ENCODE peak calls at places on chromosomes 7 and 10, in four cellular contexts. A is A549, G is IMR-90, B is K562. J is an unnamed sample.

GRCh38 chr7:41955475-41956243 is 252.8 kb upstream of the INHBA start:
- DNase-seq in B (no peak), G (peak), A (peak), J (no peak)

GRCh38 chr7:29332875-29333482 is 138.4 kb downstream of the CHN2 start:
- DNase-seq in G (no peak), A (no peak), B (no peak), J (no peak)

GRCh38 chr7:22665816-22666375 is 61.1 kb upstream of the IL6 start:
- DNase-seq in A (no peak), B (no peak), G (peak), J (no peak)

GRCh38 chr7:39535720-39536119 is 30.5 kb upstream of the YAE1 start:
- DNase-seq in B (no peak), G (no peak), A (no peak), J (no peak)

GRCh38 chr10:110414563-110415309 is 83.0 kb upstream of the DUSP5 start:
- DNase-seq in B (no peak), A (peak), G (no peak), J (peak)

GRCh38 chr10:76035728-76036409 is 604.4 kb downstream of the LRMDA start:
- DNase-seq in G (no peak), B (no peak), A (no peak), J (no peak)

GRCh38 chr7:1112109-1112508 is 24.2 kb downstream of the GPER1 start:
- DNase-seq in A (no peak), G (peak), B (no peak), J (no peak)

GRCh38 chr7:108028111-108028510 is 25.1 kb upstream of the LAMB1 start:
- DNase-seq in A (peak), B (no peak), G (no peak), J (no peak)

GRCh38 chr7:149854611-149855367 is 16.6 kb downstream of the ZNF862 start:
- DNase-seq in B (no peak), G (peak), A (no peak), J (no peak)

DNA sequence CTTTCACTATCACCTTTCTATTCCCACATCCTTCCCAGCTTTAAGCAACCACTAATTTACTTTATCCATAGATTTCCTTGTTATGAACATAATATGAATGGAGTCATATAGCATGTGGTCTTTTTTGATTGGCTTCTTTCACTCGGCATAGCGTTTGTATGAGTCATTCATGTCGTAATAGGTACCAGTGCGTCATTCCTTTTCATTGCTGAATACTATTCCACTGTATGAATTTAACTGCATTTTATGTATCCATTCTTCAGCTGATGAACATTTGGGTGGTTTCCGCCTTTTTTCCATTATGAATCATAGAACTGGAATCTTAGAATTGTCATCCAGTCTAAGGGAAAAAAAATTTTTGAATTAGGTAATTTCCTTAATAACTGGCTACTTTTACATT is 411.3 kb upstream of the AUTS2 start:
- DNase-seq in A (no peak), G (no peak), B (no peak), J (no peak)
- TF ChIP-seq ELK1 in A (no peak), G (no peak), B (no peak), J (no peak)

GRCh38 chr7:99021941-99022560 is 121.9 kb downstream of the SMURF1 start:
- DNase-seq in G (no peak), A (no peak), B (no peak), J (no peak)
- TF ChIP-seq ELK1 in G (no peak), A (no peak), B (no peak), J (no peak)

DNA sequence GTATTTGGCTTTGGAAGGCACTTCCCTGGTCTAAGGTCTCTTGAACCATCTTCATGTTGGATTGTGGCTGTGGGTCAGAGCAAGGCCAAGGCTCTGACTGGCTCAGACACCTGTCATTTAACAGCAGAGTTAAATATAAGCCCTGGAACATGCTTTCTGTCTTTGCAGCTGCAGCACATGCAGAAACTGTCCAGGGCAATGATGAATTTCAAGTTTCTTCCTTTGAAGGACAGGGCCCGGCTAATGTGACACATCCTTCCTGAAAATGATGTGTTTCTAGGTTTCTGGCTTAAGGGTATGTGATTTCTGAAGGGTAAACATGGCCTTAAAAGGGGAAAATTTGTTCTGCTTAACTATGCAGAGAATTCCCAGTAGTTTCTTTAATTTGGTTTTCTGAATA is 34.0 kb upstream of the SLC35B4 start:
- DNase-seq in B (no peak), A (no peak), G (no peak), J (no peak)
- TF ChIP-seq ELK1 in B (no peak), A (no peak), G (no peak), J (no peak)

GRCh38 chr7:134767567-134768168 is 11.8 kb upstream of the CALD1 start:
- DNase-seq in A (no peak), G (no peak), B (no peak), J (peak)
- TF ChIP-seq ELK1 in A (no peak), G (no peak), B (no peak), J (no peak)

GRCh38 chr10:58072634-58073033 is 195.1 kb downstream of the IPMK start:
- DNase-seq in G (no peak), B (no peak), A (no peak), J (no peak)

GRCh38 chr10:58066979-58067378 is 200.7 kb downstream of the IPMK start:
- DNase-seq in B (no peak), G (no peak), A (no peak), J (no peak)

GRCh38 chr10:58068809-58069208 is 198.9 kb downstream of the IPMK start:
- DNase-seq in G (no peak), B (no peak), A (no peak), J (no peak)

GRCh38 chr10:58066126-58066525 is 201.6 kb downstream of the IPMK start:
- DNase-seq in A (no peak), G (no peak), B (no peak), J (no peak)

DNA sequence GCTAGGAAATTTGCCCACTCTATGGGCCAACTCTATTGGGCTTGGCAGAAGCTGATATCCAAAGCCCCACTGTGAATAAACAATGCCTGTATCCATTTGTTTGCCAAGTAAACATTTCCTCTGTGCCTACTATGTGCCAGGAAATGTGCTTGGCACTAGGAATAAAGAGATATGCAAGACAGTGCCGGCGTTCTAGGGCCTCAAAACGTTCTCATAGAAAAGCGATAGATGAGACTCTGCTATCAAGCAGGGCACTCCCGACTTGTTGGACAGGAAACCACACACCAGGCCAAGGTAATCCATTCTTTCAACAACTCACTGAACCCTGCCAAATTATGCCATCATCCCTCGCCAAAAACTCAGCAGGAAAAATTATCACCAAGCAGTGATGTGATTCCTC is 196.7 kb downstream of the IPMK start:
- DNase-seq in B (no peak), A (no peak), G (no peak), J (no peak)
- TF ChIP-seq ELK1 in B (no peak), A (no peak), G (no peak), J (no peak)

GRCh38 chr10:69795242-69795934 is 6.3 kb upstream of the COL13A1 start:
- DNase-seq in B (peak), G (no peak), A (no peak), J (no peak)

GRCh38 chr10:69801094-69801433 is 642 bp upstream of the COL13A1 start:
- DNase-seq in A (peak), G (peak), B (peak), J (no peak)

GRCh38 chr10:69800665-69801064 is 1.0 kb upstream of the COL13A1 start:
- DNase-seq in A (no peak), B (no peak), G (no peak), J (no peak)

GRCh38 chr10:69800109-69800508 is 1.6 kb upstream of the COL13A1 start:
- DNase-seq in A (peak), B (peak), G (peak), J (no peak)

DNA sequence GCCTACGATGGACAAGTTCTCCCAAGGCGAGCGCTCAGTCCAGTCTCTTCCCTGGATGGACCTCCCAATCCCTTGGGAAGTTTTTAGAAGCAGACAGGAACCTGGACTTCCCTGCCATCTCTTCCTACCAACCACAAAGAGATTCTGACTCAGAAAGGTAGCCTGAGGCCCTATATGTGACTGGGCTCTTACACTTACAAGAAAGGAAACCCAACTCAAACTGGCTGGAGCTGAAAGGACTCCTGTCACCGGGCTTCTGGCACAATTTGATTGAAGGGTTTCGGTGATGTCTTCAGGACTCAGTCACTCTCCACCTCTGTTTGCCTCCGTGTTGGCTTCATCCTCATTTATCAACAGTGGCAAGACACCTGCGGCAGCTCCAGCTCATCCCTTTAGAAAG is 3.7 kb upstream of the COL13A1 start:
- DNase-seq in G (no peak), A (no peak), B (no peak), J (no peak)
- TF ChIP-seq ELK1 in G (no peak), A (no peak), B (no peak), J (no peak)